ENCODE peak calls at places on chromosomes 16 and 17, in six cellular contexts. One of them, this sample, is unnamed.

GRCh38 chr17:82734987-82735866 is at the start of gene FN3K:
- DNase-seq in A549: peak; percentile 74
- DNase-seq in stomach: peak; percentile 74
- DNase-seq in upper lobe of right lung: peak; percentile 86
- DNase-seq in pancreas: peak; percentile 65
- DNase-seq in lower leg skin: no peak
- DNase-seq in this sample: peak; percentile 84

GRCh38 chr17:40317345-40317873 is 8.4 kb downstream of the RARA start:
- DNase-seq in A549: peak; percentile 86
- DNase-seq in stomach: peak; percentile 50
- DNase-seq in upper lobe of right lung: peak; percentile 74
- DNase-seq in pancreas: no peak
- DNase-seq in lower leg skin: no peak
- DNase-seq in this sample: peak; percentile 77

GRCh38 chr17:57210224-57210553 is 46.1 kb upstream of the MSI2 start:
- DNase-seq in A549: no peak
- DNase-seq in stomach: no peak
- DNase-seq in upper lobe of right lung: no peak
- DNase-seq in pancreas: no peak
- DNase-seq in lower leg skin: no peak
- DNase-seq in this sample: no peak

GRCh38 chr17:45296833-45297124 is 20.0 kb downstream of the MAP3K14 start:
- DNase-seq in A549: no peak
- DNase-seq in stomach: no peak
- DNase-seq in upper lobe of right lung: no peak
- DNase-seq in pancreas: no peak
- DNase-seq in lower leg skin: no peak
- DNase-seq in this sample: no peak

GRCh38 chr16:3065742-3066439 is 451 bp downstream of the IL32 start:
- DNase-seq in A549: no peak
- DNase-seq in stomach: no peak
- DNase-seq in upper lobe of right lung: no peak
- DNase-seq in pancreas: no peak
- DNase-seq in lower leg skin: no peak
- DNase-seq in this sample: no peak

GRCh38 chr16:81620796-81621195 is 158.3 kb upstream of the PLCG2 start:
- DNase-seq in A549: no peak
- DNase-seq in stomach: no peak
- DNase-seq in upper lobe of right lung: no peak
- DNase-seq in pancreas: no peak
- DNase-seq in lower leg skin: no peak
- DNase-seq in this sample: no peak

GRCh38 chr17:27345141-27345904 is 51.4 kb downstream of the WSB1 start:
- DNase-seq in A549: no peak
- DNase-seq in stomach: no peak
- DNase-seq in upper lobe of right lung: no peak
- DNase-seq in pancreas: peak; percentile 50
- DNase-seq in lower leg skin: no peak
- DNase-seq in this sample: no peak

GRCh38 chr16:59088401-59088800 is 354.3 kb upstream of the GOT2 start:
- DNase-seq in A549: no peak
- DNase-seq in stomach: no peak
- DNase-seq in upper lobe of right lung: no peak
- DNase-seq in pancreas: no peak
- DNase-seq in lower leg skin: no peak
- DNase-seq in this sample: no peak

GRCh38 chr16:85104147-85104546 is 8.1 kb downstream of the CIBAR2 start:
- DNase-seq in A549: no peak
- DNase-seq in stomach: no peak
- DNase-seq in upper lobe of right lung: no peak
- DNase-seq in pancreas: no peak
- DNase-seq in lower leg skin: no peak
- DNase-seq in this sample: no peak

GRCh38 chr16:89320717-89321501 is 103.4 kb downstream of the ZNF778 start:
- DNase-seq in A549: peak; percentile 56
- DNase-seq in stomach: peak; percentile 60
- DNase-seq in upper lobe of right lung: no peak
- DNase-seq in pancreas: peak; percentile 50
- DNase-seq in lower leg skin: no peak
- DNase-seq in this sample: no peak

GRCh38 chr16:89318430-89318758 is 100.9 kb downstream of the ZNF778 start:
- DNase-seq in A549: no peak
- DNase-seq in stomach: no peak
- DNase-seq in upper lobe of right lung: no peak
- DNase-seq in pancreas: no peak
- DNase-seq in lower leg skin: no peak
- DNase-seq in this sample: no peak

GRCh38 chr16:89318871-89319627 is 101.5 kb downstream of the ZNF778 start:
- DNase-seq in A549: no peak
- DNase-seq in stomach: no peak
- DNase-seq in upper lobe of right lung: no peak
- DNase-seq in pancreas: no peak
- DNase-seq in lower leg skin: no peak
- DNase-seq in this sample: no peak

GRCh38 chr16:89319883-89320716 is 102.6 kb downstream of the ZNF778 start:
- DNase-seq in A549: peak; percentile 79
- DNase-seq in stomach: peak; percentile 51
- DNase-seq in upper lobe of right lung: no peak
- DNase-seq in pancreas: peak; percentile 56
- DNase-seq in lower leg skin: no peak
- DNase-seq in this sample: no peak

DNA sequence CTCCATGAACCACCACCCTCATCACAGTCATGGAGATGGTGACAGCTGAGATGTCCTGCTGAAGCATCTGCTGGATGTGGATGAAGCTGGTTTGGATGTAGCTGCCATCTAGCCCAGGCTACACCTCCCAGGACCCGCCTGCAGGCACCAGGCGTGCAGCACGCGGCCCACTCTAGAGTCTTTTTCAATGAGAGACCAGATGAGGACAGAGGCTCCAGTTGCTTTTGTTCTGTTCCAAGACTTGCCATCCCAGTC is 102.1 kb downstream of the ZNF778 start:
- DNase-seq in A549: no peak
- DNase-seq in stomach: no peak
- DNase-seq in upper lobe of right lung: no peak
- DNase-seq in pancreas: no peak
- DNase-seq in lower leg skin: no peak
- DNase-seq in this sample: no peak
- H3K4me3 ChIP-seq in A549: peak overlapping the region; percentile 13
- H3K4me3 ChIP-seq in stomach: no peak overlapping the region
- H3K4me3 ChIP-seq in upper lobe of right lung: no peak overlapping the region
- H3K4me3 ChIP-seq in pancreas: no peak overlapping the region
- H3K4me3 ChIP-seq in lower leg skin: no peak overlapping the region
- H3K4me3 ChIP-seq in this sample: peak overlapping the region; percentile 46

DNA sequence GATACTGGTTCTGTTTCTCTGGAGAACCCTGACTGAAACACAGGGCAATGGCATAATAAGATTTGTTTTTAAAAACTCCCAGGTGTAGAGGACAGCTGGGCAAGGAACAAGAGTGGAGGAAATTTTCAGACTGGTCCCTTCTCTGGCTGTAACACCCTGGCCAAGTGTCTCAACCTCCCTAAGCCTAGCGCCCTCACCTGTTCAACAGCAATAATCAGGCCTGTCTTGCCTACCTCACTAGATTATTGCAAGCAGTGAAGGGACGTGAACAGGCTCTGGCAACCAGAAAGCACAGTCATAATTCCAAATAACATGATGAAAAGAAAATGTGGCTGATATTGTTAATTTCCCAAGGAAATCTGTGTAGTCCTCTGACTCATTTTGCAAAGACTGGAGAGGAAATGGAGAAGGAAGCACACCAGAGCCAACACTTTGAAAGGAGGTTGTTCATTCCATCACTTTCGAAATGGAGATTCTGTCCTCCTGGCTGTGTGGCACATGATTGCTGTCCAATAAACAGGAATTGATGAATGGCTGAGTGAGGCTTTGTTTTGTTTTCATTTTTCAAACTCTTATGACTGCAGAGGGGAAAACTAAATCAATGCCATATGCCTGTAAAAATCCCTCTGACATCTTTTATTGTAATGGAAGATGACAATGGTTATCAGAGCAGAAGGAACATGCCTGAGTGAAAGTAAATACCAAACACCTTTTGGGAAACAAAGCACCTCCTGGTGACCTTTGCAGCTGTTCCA is 87.4 kb upstream of the HLF start:
- DNase-seq in A549: peak; percentile 29
- DNase-seq in stomach: no peak
- DNase-seq in upper lobe of right lung: no peak
- DNase-seq in pancreas: no peak
- DNase-seq in lower leg skin: no peak
- DNase-seq in this sample: no peak
- TF ChIP-seq CTCF in A549: peak; percentile 13
- TF ChIP-seq CTCF in stomach: no peak
- TF ChIP-seq CTCF in upper lobe of right lung: no peak
- TF ChIP-seq CTCF in pancreas: no peak
- TF ChIP-seq CTCF in lower leg skin: no peak
- TF ChIP-seq CTCF in this sample: no peak

GRCh38 chr17:39225308-39225973 is at the start of gene STAC2:
- DNase-seq in A549: no peak
- DNase-seq in stomach: no peak
- DNase-seq in upper lobe of right lung: no peak
- DNase-seq in pancreas: no peak
- DNase-seq in lower leg skin: no peak
- DNase-seq in this sample: no peak
- H3K4me3 ChIP-seq in A549: peak within 1 kb of the TSS; percentile 46
- H3K4me3 ChIP-seq in stomach: peak within 1 kb of the TSS; percentile 43
- H3K4me3 ChIP-seq in upper lobe of right lung: peak within 1 kb of the TSS; percentile 34
- H3K4me3 ChIP-seq in pancreas: no peak within 1 kb of the TSS
- H3K4me3 ChIP-seq in lower leg skin: no peak within 1 kb of the TSS
- H3K4me3 ChIP-seq in this sample: peak within 1 kb of the TSS; percentile 69

DNA sequence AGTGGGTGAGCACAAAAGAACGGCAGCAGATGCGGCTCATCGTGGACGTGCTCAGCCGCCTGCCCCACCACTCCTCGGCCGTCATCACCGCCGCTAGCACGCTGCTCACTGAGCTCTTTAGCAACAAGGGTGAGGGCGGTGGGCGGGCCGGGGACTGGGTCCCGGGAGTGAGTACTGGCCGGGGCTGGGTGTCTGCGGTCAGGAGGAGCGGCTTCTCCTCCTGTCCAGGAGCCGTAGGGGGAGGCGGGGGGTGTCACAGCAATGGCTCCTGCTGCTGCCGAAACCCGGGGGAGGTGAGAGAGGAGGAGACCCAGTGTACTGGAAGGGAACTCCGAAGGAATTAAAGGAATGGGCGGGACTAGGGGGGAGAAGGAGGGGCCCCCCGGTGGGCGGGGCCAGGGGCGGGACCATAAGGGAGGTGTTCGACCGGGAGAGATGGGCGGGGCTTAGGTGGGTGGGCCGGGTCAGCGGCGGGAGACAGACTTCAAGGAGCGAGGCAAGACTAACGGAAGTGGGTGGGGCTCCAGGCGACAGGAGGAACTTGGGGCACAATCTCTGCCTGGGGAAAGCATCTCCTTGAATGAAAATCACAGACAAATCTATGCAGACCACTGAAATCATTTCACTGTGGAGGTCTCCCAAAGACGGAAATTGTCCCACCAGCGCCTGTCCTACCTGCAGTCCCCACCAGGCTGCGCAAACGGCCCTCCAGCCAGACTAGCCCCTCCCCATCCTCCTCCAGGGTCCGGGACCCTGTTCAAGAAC is 2.3 kb downstream of the NAGS start:
- DNase-seq in A549: peak; percentile 97
- DNase-seq in stomach: peak; percentile 100
- DNase-seq in upper lobe of right lung: peak; percentile 100
- DNase-seq in pancreas: peak; percentile 98
- DNase-seq in lower leg skin: peak; percentile 99
- DNase-seq in this sample: peak; percentile 96
- TF ChIP-seq CTCF in A549: peak; percentile 37
- TF ChIP-seq CTCF in stomach: peak; percentile 32
- TF ChIP-seq CTCF in upper lobe of right lung: peak; percentile 47
- TF ChIP-seq CTCF in pancreas: peak; percentile 43
- TF ChIP-seq CTCF in lower leg skin: no peak
- TF ChIP-seq CTCF in this sample: no peak

GRCh38 chr17:79741751-79742588 is 11.2 kb downstream of the ENPP7 start:
- DNase-seq in A549: peak; percentile 69
- DNase-seq in stomach: peak; percentile 83
- DNase-seq in upper lobe of right lung: peak; percentile 86
- DNase-seq in pancreas: peak; percentile 68
- DNase-seq in lower leg skin: peak; percentile 42
- DNase-seq in this sample: no peak
- H3K4me3 ChIP-seq in A549: peak overlapping the region; percentile 36
- H3K4me3 ChIP-seq in stomach: peak overlapping the region; percentile 20
- H3K4me3 ChIP-seq in upper lobe of right lung: no peak overlapping the region
- H3K4me3 ChIP-seq in pancreas: peak overlapping the region; percentile 22
- H3K4me3 ChIP-seq in lower leg skin: no peak overlapping the region
- H3K4me3 ChIP-seq in this sample: peak overlapping the region; percentile 37

GRCh38 chr16:67146523-67147357 is 4.1 kb downstream of the B3GNT9 start:
- DNase-seq in A549: no peak
- DNase-seq in stomach: no peak
- DNase-seq in upper lobe of right lung: no peak
- DNase-seq in pancreas: no peak
- DNase-seq in lower leg skin: no peak
- DNase-seq in this sample: no peak
- TF ChIP-seq CTCF in A549: no peak
- TF ChIP-seq CTCF in stomach: no peak
- TF ChIP-seq CTCF in upper lobe of right lung: no peak
- TF ChIP-seq CTCF in pancreas: no peak
- TF ChIP-seq CTCF in lower leg skin: no peak
- TF ChIP-seq CTCF in this sample: no peak

DNA sequence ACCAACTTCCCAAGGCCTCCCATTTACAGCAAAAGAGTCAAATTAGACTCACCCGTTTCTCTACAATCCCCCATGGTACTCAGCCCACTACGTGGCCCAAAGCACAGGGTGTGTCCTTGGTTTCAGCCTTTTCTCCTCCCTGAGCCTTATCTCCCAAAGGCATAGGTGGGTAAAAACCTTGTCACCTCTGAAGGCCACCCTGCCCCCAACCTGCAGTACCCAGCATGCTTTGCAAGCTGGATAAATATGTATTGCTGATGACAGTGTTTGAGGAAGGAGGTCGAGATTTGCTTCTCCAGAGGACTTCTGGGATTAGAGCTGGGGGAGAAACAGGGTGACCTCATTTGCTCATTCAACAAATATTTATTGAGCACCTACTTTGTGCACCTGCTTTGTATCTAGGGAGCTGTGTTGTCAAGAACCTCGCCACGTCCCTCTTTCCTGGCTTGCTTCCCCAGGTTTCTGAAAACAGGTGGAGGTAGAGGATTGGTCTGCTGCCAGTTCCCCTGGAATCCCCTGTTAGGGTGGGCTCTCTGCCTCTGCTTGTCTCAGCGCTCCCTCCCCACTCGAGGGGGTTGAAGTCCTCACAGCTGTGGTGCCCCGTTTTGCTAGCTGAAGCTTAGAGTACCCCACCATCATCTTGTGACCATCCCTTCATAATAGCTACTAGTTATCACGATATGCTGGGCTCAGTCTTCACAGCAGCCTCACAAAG is 3.0 kb downstream of the LASP1 start:
- DNase-seq in A549: peak; percentile 61
- DNase-seq in stomach: peak; percentile 75
- DNase-seq in upper lobe of right lung: no peak
- DNase-seq in pancreas: peak; percentile 81
- DNase-seq in lower leg skin: no peak
- DNase-seq in this sample: no peak
- H3K4me3 ChIP-seq in A549: peak overlapping the region; percentile 94
- H3K4me3 ChIP-seq in stomach: peak overlapping the region; percentile 91
- H3K4me3 ChIP-seq in upper lobe of right lung: peak overlapping the region; percentile 86
- H3K4me3 ChIP-seq in pancreas: peak overlapping the region; percentile 94
- H3K4me3 ChIP-seq in lower leg skin: no peak overlapping the region
- H3K4me3 ChIP-seq in this sample: peak overlapping the region; percentile 90